ENCODE peak calls at places on chromosomes 3 and 15, in six cellular contexts. O is chondrocyte, U is smooth muscle cell of the brain vasculature, I is T-cell, V is tibial nerve, B is foreskin fibroblast. A is an unnamed sample.

GRCh38 chr3:147420361-147421183 is 11.4 kb downstream of the ZIC1 start:
- DNase-seq in O (peak), U (no peak), I (no peak), V (no peak), B (no peak), A (no peak)

GRCh38 chr15:92869977-92870644 is 30.0 kb upstream of the CHD2 start:
- DNase-seq in O (no peak), U (no peak), I (no peak), V (no peak), B (no peak), A (no peak)

GRCh38 chr15:88275804-88276203 is 19.3 kb upstream of the NTRK3 start:
- DNase-seq in O (no peak), U (no peak), I (no peak), V (no peak), B (no peak), A (no peak)

GRCh38 chr3:134325106-134325705 is 49.0 kb downstream of the AMOTL2 start:
- DNase-seq in O (no peak), U (no peak), I (no peak), V (no peak), B (no peak), A (no peak)

GRCh38 chr3:147428396-147429153 is 19.4 kb downstream of the ZIC1 start:
- DNase-seq in O (no peak), U (no peak), I (no peak), V (no peak), B (no peak), A (no peak)

GRCh38 chr15:42157981-42158765 is 1.7 kb upstream of the PLA2G4F start:
- DNase-seq in O (no peak), U (no peak), I (no peak), V (no peak), B (peak), A (peak)

GRCh38 chr3:96836153-96836915 is 21.9 kb downstream of the EPHA6 start:
- DNase-seq in O (no peak), U (no peak), I (no peak), V (no peak), B (no peak), A (no peak)

GRCh38 chr15:95825672-95826387 is 504.7 kb upstream of the NR2F2 start:
- DNase-seq in O (no peak), U (no peak), I (no peak), V (no peak), B (no peak), A (no peak)